ENCODE peak calls at places on chromosomes 5 and 9, in ten cellular contexts. D, L, F, K, M, R, Q, B, W and H are unnamed samples.
A peak's percentile ranks its signal among the peaks of the same experiment; 100 is the strongest.

GRCh38 chr5:55421074-55421529 is 113.3 kb downstream of the MTREX start:
- DNase-seq in B (no peak), F (no peak), R (no peak), M (peak; percentile 30), Q (no peak), D (no peak), K (no peak), L (no peak), W (no peak), H (no peak)

GRCh38 chr9:77421506-77422265 is 226.4 kb downstream of the GNA14 start:
- DNase-seq in L (no peak), Q (no peak), K (no peak), F (no peak), B (no peak), W (no peak), R (no peak), D (no peak), M (no peak), H (no peak)

GRCh38 chr9:107208121-107208520 is 75.0 kb upstream of the RAD23B start:
- DNase-seq in D (no peak), F (no peak), M (peak; percentile 15), K (no peak), Q (peak; percentile 46), B (no peak), L (no peak), W (no peak), R (no peak), H (no peak)

GRCh38 chr5:97043511-97043910 is 98.9 kb downstream of the LIX1 start:
- DNase-seq in Q (no peak), M (no peak), K (no peak), F (no peak), W (no peak), B (no peak), L (no peak), R (no peak), D (no peak), H (no peak)

GRCh38 chr9:120928015-120928719 is 1.6 kb upstream of the TRAF1 start:
- DNase-seq in L (no peak), Q (no peak), B (no peak), D (no peak), K (peak; percentile 69), F (no peak), W (no peak), R (no peak), M (peak; percentile 64), H (no peak)

GRCh38 chr5:88829773-88830172 is 53.2 kb downstream of the MEF2C start:
- DNase-seq in D (no peak), M (no peak), F (no peak), L (no peak), Q (no peak), W (no peak), R (no peak), B (no peak), K (no peak), H (no peak)

GRCh38 chr5:132497488-132497997 is 7.0 kb upstream of the IRF1 start:
- DNase-seq in F (no peak), R (no peak), K (peak; percentile 89), B (no peak), M (peak; percentile 99), Q (peak; percentile 94), W (no peak), L (peak; percentile 86), D (no peak), H (no peak)

GRCh38 chr9:132648685-132649084 is 21.1 kb downstream of the DDX31 start:
- DNase-seq in B (no peak), D (no peak), Q (no peak), W (no peak), M (no peak), K (no peak), L (no peak), R (no peak), F (no peak), H (no peak)

GRCh38 chr5:129963359-129963758 is 59.1 kb downstream of the CHSY3 start:
- DNase-seq in M (no peak), D (no peak), B (no peak), R (peak; percentile 88), L (peak; percentile 46), F (no peak), W (no peak), K (no peak), Q (peak; percentile 85), H (no peak)

GRCh38 chr5:122180863-122181519 is 51.6 kb downstream of the ZNF474 start:
- DNase-seq in L (peak; percentile 52), R (no peak), B (no peak), K (no peak), M (peak; percentile 82), F (no peak), Q (peak; percentile 80), W (no peak), D (no peak), H (no peak)

GRCh38 chr9:121785673-121786542 is 134.5 kb downstream of the DAB2IP start:
- DNase-seq in M (no peak), Q (no peak), D (no peak), L (no peak), B (no peak), K (peak; percentile 15), W (no peak), R (no peak), F (no peak), H (no peak)

GRCh38 chr9:136527721-136528710 is 17.8 kb downstream of the NOTCH1 start:
- DNase-seq in R (no peak), W (no peak), B (no peak), K (no peak), M (peak; percentile 44), D (no peak), Q (no peak), F (no peak), L (no peak), H (no peak)

GRCh38 chr9:79287152-79287766 is 284.5 kb upstream of the TLE4 start:
- DNase-seq in W (no peak), Q (no peak), F (no peak), R (no peak), D (no peak), L (no peak), M (no peak), K (no peak), B (no peak), H (no peak)

GRCh38 chr9:29212590-29213373 is 1639.5 kb upstream of the C9orf72 start:
- DNase-seq in F (no peak), M (no peak), L (no peak), Q (no peak), B (no peak), K (no peak), D (no peak), R (no peak), W (no peak), H (no peak)